ENCODE peak calls at places on chromosomes 4 and X, in six cellular contexts. T is NCI-H2081 treated with DMSO at 0.1 percent for 48 hours, M is amygdala, L is endothelial cell, P is HS-5, R is Right ventricle myocardium superior. G is an unnamed sample.

GRCh38 chr4:86718152-86718551 is 124.0 kb downstream of the PTPN13 start:
- DNase-seq in T (no peak), P (no peak), M (no peak), L (no peak), R (no peak), G (no peak)

GRCh38 chr4:185304541-185304940 is 91.2 kb downstream of the LRP2BP start:
- DNase-seq in M (no peak), T (no peak), P (no peak), R (no peak), L (no peak), G (no peak)

GRCh38 chrX:85052636-85053343 is 49.1 kb downstream of the APOOL start:
- DNase-seq in M (no peak), P (peak; percentile 58), R (no peak), T (no peak), L (no peak), G (no peak)

GRCh38 chr4:98283219-98284199 is 22.3 kb downstream of the RAP1GDS1 start:
- DNase-seq in T (no peak), P (no peak), L (no peak), R (no peak), M (no peak), G (no peak)

GRCh38 chr4:3285558-3286334 is 7.1 kb upstream of the RGS12 start:
- DNase-seq in T (no peak), M (no peak), R (peak; percentile 50), L (no peak), P (no peak), G (no peak)

GRCh38 chr4:56048621-56049427 is 100.1 kb downstream of the CEP135 start:
- DNase-seq in R (peak; percentile 47), T (peak; percentile 31), L (peak; percentile 76), M (peak; percentile 23), P (no peak), G (peak; percentile 4)

GRCh38 chrX:39953027-39953426 is 144.7 kb downstream of the BCOR start:
- DNase-seq in L (no peak), R (no peak), T (no peak), M (no peak), P (no peak), G (no peak)

GRCh38 chr4:23009093-23009492 is 316.4 kb downstream of the GBA3 start:
- DNase-seq in R (no peak), P (no peak), L (no peak), T (no peak), M (no peak), G (no peak)

GRCh38 chr4:40924096-40924792 is 174.5 kb downstream of the NSUN7 start:
- DNase-seq in P (no peak), L (peak; percentile 79), T (peak; percentile 41), R (peak; percentile 74), M (no peak), G (peak; percentile 37)

GRCh38 chrX:70464051-70464450 is 19.4 kb downstream of the DLG3 start:
- DNase-seq in M (no peak), L (no peak), T (no peak), R (no peak), P (no peak), G (no peak)

GRCh38 chrX:155028749-155029360 is 2.2 kb downstream of the FUNDC2 start:
- DNase-seq in P (no peak), T (no peak), L (no peak), M (no peak), R (no peak), G (no peak)

GRCh38 chr4:4396628-4397440 is 9.9 kb downstream of the NSG1 start:
- DNase-seq in P (no peak), T (no peak), L (no peak), R (no peak), M (no peak), G (no peak)

GRCh38 chr4:103204114-103204513 is 6.0 kb upstream of the CENPE start:
- DNase-seq in P (no peak), T (no peak), L (no peak), R (no peak), M (no peak), G (no peak)

GRCh38 chrX:102957751-102958150 is 20.7 kb downstream of the RAB40AL start:
- DNase-seq in P (no peak), T (no peak), L (no peak), R (no peak), M (no peak), G (no peak)

GRCh38 chr4:123298798-123299197 is 97.8 kb upstream of the SPRY1 start:
- DNase-seq in R (no peak), T (no peak), L (no peak), M (no peak), P (no peak), G (no peak)

GRCh38 chrX:118976599-118977340 is 2.4 kb downstream of the LONRF3 start:
- DNase-seq in T (no peak), P (no peak), M (no peak), L (peak; percentile 7), R (peak; percentile 64), G (peak; percentile 13)

GRCh38 chr4:137664055-137664405 is 131.7 kb upstream of the PCDH18 start:
- DNase-seq in T (no peak), M (no peak), R (no peak), L (no peak), P (peak; percentile 56), G (no peak)

GRCh38 chr4:140094701-140095420 is 59.1 kb downstream of the MAML3 start:
- DNase-seq in R (peak; percentile 82), T (no peak), L (peak; percentile 50), P (no peak), M (no peak), G (peak; percentile 52)

GRCh38 chr4:153185453-153185852 is 18.8 kb upstream of the TRIM2 start:
- DNase-seq in R (no peak), P (no peak), M (no peak), L (no peak), T (no peak), G (no peak)

GRCh38 chr4:29541757-29542156 is 1178.4 kb upstream of the PCDH7 start:
- DNase-seq in P (no peak), M (no peak), R (no peak), L (no peak), T (no peak), G (no peak)

GRCh38 chr4:153206534-153206933 is 2.3 kb downstream of the TRIM2 start:
- DNase-seq in T (no peak), L (no peak), M (no peak), R (no peak), P (no peak), G (no peak)

GRCh38 chr4:114281561-114281960 is 302.1 kb upstream of the ARSJ start:
- DNase-seq in T (no peak), L (no peak), R (no peak), P (peak; percentile 49), M (no peak), G (no peak)

GRCh38 chrX:113305496-113305895 is 464.9 kb upstream of the AMOT start:
- DNase-seq in R (no peak), M (no peak), T (no peak), L (no peak), P (peak; percentile 73), G (no peak)

GRCh38 chrX:136780738-136781137 is at the start of gene ARHGEF6:
- DNase-seq in T (no peak), L (no peak), M (no peak), R (no peak), P (no peak), G (no peak)

GRCh38 chr4:151953286-151953685 is 192.5 kb upstream of the GATB start:
- DNase-seq in M (no peak), R (no peak), P (no peak), L (no peak), T (no peak), G (no peak)

GRCh38 chr4:38489924-38490639 is 173.9 kb upstream of the KLF3 start:
- DNase-seq in P (no peak), M (no peak), T (no peak), R (no peak), L (peak; percentile 14), G (peak; percentile 45)

GRCh38 chr4:143246977-143247376 is 62.3 kb downstream of the USP38 start:
- DNase-seq in T (no peak), R (no peak), P (no peak), L (no peak), M (no peak), G (no peak)

GRCh38 chr4:105624530-105624929 is 72.1 kb downstream of the ARHGEF38 start:
- DNase-seq in T (no peak), P (no peak), L (no peak), M (no peak), R (peak; percentile 48), G (no peak)

GRCh38 chr4:80266267-80266901 is at the start of gene FGF5:
- DNase-seq in L (peak; percentile 41), T (peak; percentile 33), R (peak; percentile 67), P (peak; percentile 78), M (no peak), G (no peak)

GRCh38 chrX:112643721-112644120 is 36.0 kb downstream of the LHFPL1 start:
- DNase-seq in P (no peak), L (no peak), R (no peak), T (no peak), M (no peak), G (no peak)